ENCODE peak calls at places on chromosomes 13 and 19, in ten cellular contexts. One of them, this sample, is unnamed.

GRCh38 chr19:37317403-37318209 is 53.3 kb upstream of the ZNF527 start:
- DNase-seq in stimulated activated CD4-positive, alpha-beta T cell treated with anti-CD3 and anti-CD28 coated beads, TNF-alpha, amount 100 ng/mL, for 1 hour: peak
- DNase-seq in posterior cingulate gyrus: peak
- DNase-seq in NCI-H2171: peak
- DNase-seq in NCI-H774: peak
- DNase-seq in cardiac muscle cell: peak
- DNase-seq in NB4: peak
- DNase-seq in NCI-H524: peak
- DNase-seq in fibroblast of mammary gland: peak
- DNase-seq in iPS-NIHi11: peak
- DNase-seq in this sample: peak

GRCh38 chr13:27005556-27005955 is 166.1 kb downstream of the USP12 start:
- DNase-seq in stimulated activated CD4-positive, alpha-beta T cell treated with anti-CD3 and anti-CD28 coated beads, TNF-alpha, amount 100 ng/mL, for 1 hour: no peak
- DNase-seq in posterior cingulate gyrus: peak
- DNase-seq in NCI-H2171: no peak
- DNase-seq in NCI-H774: peak
- DNase-seq in cardiac muscle cell: peak
- DNase-seq in NB4: peak
- DNase-seq in NCI-H524: peak
- DNase-seq in fibroblast of mammary gland: no peak
- DNase-seq in iPS-NIHi11: no peak
- DNase-seq in this sample: no peak

GRCh38 chr19:33720155-33720493 is 76.5 kb upstream of the KCTD15 start:
- DNase-seq in stimulated activated CD4-positive, alpha-beta T cell treated with anti-CD3 and anti-CD28 coated beads, TNF-alpha, amount 100 ng/mL, for 1 hour: no peak
- DNase-seq in posterior cingulate gyrus: no peak
- DNase-seq in NCI-H2171: no peak
- DNase-seq in NCI-H774: no peak
- DNase-seq in cardiac muscle cell: no peak
- DNase-seq in NB4: no peak
- DNase-seq in NCI-H524: no peak
- DNase-seq in fibroblast of mammary gland: no peak
- DNase-seq in iPS-NIHi11: no peak
- DNase-seq in this sample: no peak

GRCh38 chr13:24693862-24694471 is 13.8 kb downstream of the ATP12A start:
- DNase-seq in stimulated activated CD4-positive, alpha-beta T cell treated with anti-CD3 and anti-CD28 coated beads, TNF-alpha, amount 100 ng/mL, for 1 hour: no peak
- DNase-seq in posterior cingulate gyrus: no peak
- DNase-seq in NCI-H2171: peak
- DNase-seq in NCI-H774: peak
- DNase-seq in cardiac muscle cell: peak
- DNase-seq in NB4: peak
- DNase-seq in NCI-H524: peak
- DNase-seq in fibroblast of mammary gland: peak
- DNase-seq in iPS-NIHi11: peak
- DNase-seq in this sample: peak

GRCh38 chr19:33238750-33239149 is 13.1 kb upstream of the SLC7A10 start:
- DNase-seq in stimulated activated CD4-positive, alpha-beta T cell treated with anti-CD3 and anti-CD28 coated beads, TNF-alpha, amount 100 ng/mL, for 1 hour: no peak
- DNase-seq in posterior cingulate gyrus: peak
- DNase-seq in NCI-H2171: no peak
- DNase-seq in NCI-H774: no peak
- DNase-seq in cardiac muscle cell: no peak
- DNase-seq in NB4: no peak
- DNase-seq in NCI-H524: no peak
- DNase-seq in fibroblast of mammary gland: no peak
- DNase-seq in iPS-NIHi11: no peak
- DNase-seq in this sample: no peak

GRCh38 chr19:47729799-47730520 is 15.4 kb upstream of the NOP53 start:
- DNase-seq in stimulated activated CD4-positive, alpha-beta T cell treated with anti-CD3 and anti-CD28 coated beads, TNF-alpha, amount 100 ng/mL, for 1 hour: peak
- DNase-seq in posterior cingulate gyrus: peak
- DNase-seq in NCI-H2171: peak
- DNase-seq in NCI-H774: peak
- DNase-seq in cardiac muscle cell: peak
- DNase-seq in NB4: peak
- DNase-seq in NCI-H524: peak
- DNase-seq in fibroblast of mammary gland: peak
- DNase-seq in iPS-NIHi11: peak
- DNase-seq in this sample: peak

GRCh38 chr19:29878973-29879654 is 62.9 kb upstream of the URI1 start:
- DNase-seq in stimulated activated CD4-positive, alpha-beta T cell treated with anti-CD3 and anti-CD28 coated beads, TNF-alpha, amount 100 ng/mL, for 1 hour: no peak
- DNase-seq in posterior cingulate gyrus: no peak
- DNase-seq in NCI-H2171: no peak
- DNase-seq in NCI-H774: peak
- DNase-seq in cardiac muscle cell: peak
- DNase-seq in NB4: peak
- DNase-seq in NCI-H524: peak
- DNase-seq in fibroblast of mammary gland: peak
- DNase-seq in iPS-NIHi11: peak
- DNase-seq in this sample: no peak

GRCh38 chr19:49362048-49362925 is at the start of gene TEAD2:
- DNase-seq in stimulated activated CD4-positive, alpha-beta T cell treated with anti-CD3 and anti-CD28 coated beads, TNF-alpha, amount 100 ng/mL, for 1 hour: no peak
- DNase-seq in posterior cingulate gyrus: no peak
- DNase-seq in NCI-H2171: no peak
- DNase-seq in NCI-H774: no peak
- DNase-seq in cardiac muscle cell: peak
- DNase-seq in NB4: no peak
- DNase-seq in NCI-H524: peak
- DNase-seq in fibroblast of mammary gland: peak
- DNase-seq in iPS-NIHi11: peak
- DNase-seq in this sample: peak

GRCh38 chr13:98648141-98648540 is 71.2 kb upstream of the STK24 start:
- DNase-seq in stimulated activated CD4-positive, alpha-beta T cell treated with anti-CD3 and anti-CD28 coated beads, TNF-alpha, amount 100 ng/mL, for 1 hour: no peak
- DNase-seq in posterior cingulate gyrus: no peak
- DNase-seq in NCI-H2171: no peak
- DNase-seq in NCI-H774: no peak
- DNase-seq in cardiac muscle cell: no peak
- DNase-seq in NB4: no peak
- DNase-seq in NCI-H524: no peak
- DNase-seq in fibroblast of mammary gland: no peak
- DNase-seq in iPS-NIHi11: no peak
- DNase-seq in this sample: no peak

GRCh38 chr19:2083174-2083854 is 12.8 kb downstream of the MOB3A start:
- DNase-seq in stimulated activated CD4-positive, alpha-beta T cell treated with anti-CD3 and anti-CD28 coated beads, TNF-alpha, amount 100 ng/mL, for 1 hour: no peak
- DNase-seq in posterior cingulate gyrus: no peak
- DNase-seq in NCI-H2171: no peak
- DNase-seq in NCI-H774: peak
- DNase-seq in cardiac muscle cell: no peak
- DNase-seq in NB4: peak
- DNase-seq in NCI-H524: no peak
- DNase-seq in fibroblast of mammary gland: no peak
- DNase-seq in iPS-NIHi11: no peak
- DNase-seq in this sample: no peak

GRCh38 chr13:32314968-32315254 is 252 bp downstream of the ZAR1L start:
- DNase-seq in stimulated activated CD4-positive, alpha-beta T cell treated with anti-CD3 and anti-CD28 coated beads, TNF-alpha, amount 100 ng/mL, for 1 hour: no peak
- DNase-seq in posterior cingulate gyrus: no peak
- DNase-seq in NCI-H2171: no peak
- DNase-seq in NCI-H774: no peak
- DNase-seq in cardiac muscle cell: peak
- DNase-seq in NB4: no peak
- DNase-seq in NCI-H524: peak
- DNase-seq in fibroblast of mammary gland: peak
- DNase-seq in iPS-NIHi11: peak
- DNase-seq in this sample: peak

GRCh38 chr19:38544569-38545315 is 73.0 kb downstream of the MAP4K1 start:
- DNase-seq in stimulated activated CD4-positive, alpha-beta T cell treated with anti-CD3 and anti-CD28 coated beads, TNF-alpha, amount 100 ng/mL, for 1 hour: no peak
- DNase-seq in posterior cingulate gyrus: no peak
- DNase-seq in NCI-H2171: peak
- DNase-seq in NCI-H774: no peak
- DNase-seq in cardiac muscle cell: peak
- DNase-seq in NB4: no peak
- DNase-seq in NCI-H524: no peak
- DNase-seq in fibroblast of mammary gland: no peak
- DNase-seq in iPS-NIHi11: no peak
- DNase-seq in this sample: no peak

GRCh38 chr19:29564574-29565005 is 38.8 kb downstream of the VSTM2B start:
- DNase-seq in stimulated activated CD4-positive, alpha-beta T cell treated with anti-CD3 and anti-CD28 coated beads, TNF-alpha, amount 100 ng/mL, for 1 hour: no peak
- DNase-seq in posterior cingulate gyrus: no peak
- DNase-seq in NCI-H2171: peak
- DNase-seq in NCI-H774: no peak
- DNase-seq in cardiac muscle cell: no peak
- DNase-seq in NB4: no peak
- DNase-seq in NCI-H524: no peak
- DNase-seq in fibroblast of mammary gland: no peak
- DNase-seq in iPS-NIHi11: peak
- DNase-seq in this sample: no peak

GRCh38 chr13:72850959-72851677 is 69.2 kb downstream of the PIBF1 start:
- DNase-seq in stimulated activated CD4-positive, alpha-beta T cell treated with anti-CD3 and anti-CD28 coated beads, TNF-alpha, amount 100 ng/mL, for 1 hour: no peak
- DNase-seq in posterior cingulate gyrus: no peak
- DNase-seq in NCI-H2171: no peak
- DNase-seq in NCI-H774: no peak
- DNase-seq in cardiac muscle cell: no peak
- DNase-seq in NB4: no peak
- DNase-seq in NCI-H524: no peak
- DNase-seq in fibroblast of mammary gland: no peak
- DNase-seq in iPS-NIHi11: peak
- DNase-seq in this sample: no peak

GRCh38 chr19:6105444-6105843 is 4.9 kb downstream of the RFX2 start:
- DNase-seq in stimulated activated CD4-positive, alpha-beta T cell treated with anti-CD3 and anti-CD28 coated beads, TNF-alpha, amount 100 ng/mL, for 1 hour: no peak
- DNase-seq in posterior cingulate gyrus: no peak
- DNase-seq in NCI-H2171: no peak
- DNase-seq in NCI-H774: no peak
- DNase-seq in cardiac muscle cell: no peak
- DNase-seq in NB4: no peak
- DNase-seq in NCI-H524: no peak
- DNase-seq in fibroblast of mammary gland: no peak
- DNase-seq in iPS-NIHi11: no peak
- DNase-seq in this sample: no peak

GRCh38 chr13:95627590-95627989 is 16.9 kb downstream of the DZIP1 start:
- DNase-seq in stimulated activated CD4-positive, alpha-beta T cell treated with anti-CD3 and anti-CD28 coated beads, TNF-alpha, amount 100 ng/mL, for 1 hour: no peak
- DNase-seq in posterior cingulate gyrus: no peak
- DNase-seq in NCI-H2171: no peak
- DNase-seq in NCI-H774: no peak
- DNase-seq in cardiac muscle cell: no peak
- DNase-seq in NB4: no peak
- DNase-seq in NCI-H524: no peak
- DNase-seq in fibroblast of mammary gland: peak
- DNase-seq in iPS-NIHi11: no peak
- DNase-seq in this sample: no peak

GRCh38 chr19:58154287-58154678 is 3.7 kb upstream of the ZNF329 start:
- DNase-seq in stimulated activated CD4-positive, alpha-beta T cell treated with anti-CD3 and anti-CD28 coated beads, TNF-alpha, amount 100 ng/mL, for 1 hour: no peak
- DNase-seq in posterior cingulate gyrus: peak
- DNase-seq in NCI-H2171: no peak
- DNase-seq in NCI-H774: no peak
- DNase-seq in cardiac muscle cell: peak
- DNase-seq in NB4: peak
- DNase-seq in NCI-H524: no peak
- DNase-seq in fibroblast of mammary gland: peak
- DNase-seq in iPS-NIHi11: no peak
- DNase-seq in this sample: peak

GRCh38 chr13:91572439-91572838 is 174.0 kb downstream of the GPC5 start:
- DNase-seq in stimulated activated CD4-positive, alpha-beta T cell treated with anti-CD3 and anti-CD28 coated beads, TNF-alpha, amount 100 ng/mL, for 1 hour: no peak
- DNase-seq in posterior cingulate gyrus: no peak
- DNase-seq in NCI-H2171: no peak
- DNase-seq in NCI-H774: no peak
- DNase-seq in cardiac muscle cell: no peak
- DNase-seq in NB4: no peak
- DNase-seq in NCI-H524: no peak
- DNase-seq in fibroblast of mammary gland: no peak
- DNase-seq in iPS-NIHi11: no peak
- DNase-seq in this sample: no peak

GRCh38 chr13:113045214-113046007 is 60.2 kb upstream of the F7 start:
- DNase-seq in stimulated activated CD4-positive, alpha-beta T cell treated with anti-CD3 and anti-CD28 coated beads, TNF-alpha, amount 100 ng/mL, for 1 hour: no peak
- DNase-seq in posterior cingulate gyrus: peak
- DNase-seq in NCI-H2171: no peak
- DNase-seq in NCI-H774: no peak
- DNase-seq in cardiac muscle cell: no peak
- DNase-seq in NB4: no peak
- DNase-seq in NCI-H524: no peak
- DNase-seq in fibroblast of mammary gland: no peak
- DNase-seq in iPS-NIHi11: no peak
- DNase-seq in this sample: no peak

GRCh38 chr19:46390866-46391265 is 22.5 kb downstream of the CCDC8 start:
- DNase-seq in stimulated activated CD4-positive, alpha-beta T cell treated with anti-CD3 and anti-CD28 coated beads, TNF-alpha, amount 100 ng/mL, for 1 hour: no peak
- DNase-seq in posterior cingulate gyrus: no peak
- DNase-seq in NCI-H2171: no peak
- DNase-seq in NCI-H774: no peak
- DNase-seq in cardiac muscle cell: no peak
- DNase-seq in NB4: no peak
- DNase-seq in NCI-H524: no peak
- DNase-seq in fibroblast of mammary gland: peak
- DNase-seq in iPS-NIHi11: no peak
- DNase-seq in this sample: no peak

GRCh38 chr19:8935460-8935859 is 74.7 kb downstream of the MUC16 start:
- DNase-seq in stimulated activated CD4-positive, alpha-beta T cell treated with anti-CD3 and anti-CD28 coated beads, TNF-alpha, amount 100 ng/mL, for 1 hour: no peak
- DNase-seq in posterior cingulate gyrus: no peak
- DNase-seq in NCI-H2171: no peak
- DNase-seq in NCI-H774: no peak
- DNase-seq in cardiac muscle cell: no peak
- DNase-seq in NB4: no peak
- DNase-seq in NCI-H524: no peak
- DNase-seq in fibroblast of mammary gland: no peak
- DNase-seq in iPS-NIHi11: peak
- DNase-seq in this sample: no peak

GRCh38 chr13:25977216-25977615 is 74.6 kb downstream of the SHISA2 start:
- DNase-seq in stimulated activated CD4-positive, alpha-beta T cell treated with anti-CD3 and anti-CD28 coated beads, TNF-alpha, amount 100 ng/mL, for 1 hour: no peak
- DNase-seq in posterior cingulate gyrus: no peak
- DNase-seq in NCI-H2171: no peak
- DNase-seq in NCI-H774: peak
- DNase-seq in cardiac muscle cell: no peak
- DNase-seq in NB4: no peak
- DNase-seq in NCI-H524: no peak
- DNase-seq in fibroblast of mammary gland: no peak
- DNase-seq in iPS-NIHi11: peak
- DNase-seq in this sample: no peak

GRCh38 chr13:105502193-105502592 is 1033.3 kb downstream of the EFNB2 start:
- DNase-seq in stimulated activated CD4-positive, alpha-beta T cell treated with anti-CD3 and anti-CD28 coated beads, TNF-alpha, amount 100 ng/mL, for 1 hour: no peak
- DNase-seq in posterior cingulate gyrus: no peak
- DNase-seq in NCI-H2171: no peak
- DNase-seq in NCI-H774: no peak
- DNase-seq in cardiac muscle cell: no peak
- DNase-seq in NB4: no peak
- DNase-seq in NCI-H524: no peak
- DNase-seq in fibroblast of mammary gland: no peak
- DNase-seq in iPS-NIHi11: no peak
- DNase-seq in this sample: no peak

GRCh38 chr13:95698047-95698749 is 21.3 kb downstream of the DNAJC3 start:
- DNase-seq in stimulated activated CD4-positive, alpha-beta T cell treated with anti-CD3 and anti-CD28 coated beads, TNF-alpha, amount 100 ng/mL, for 1 hour: no peak
- DNase-seq in posterior cingulate gyrus: no peak
- DNase-seq in NCI-H2171: no peak
- DNase-seq in NCI-H774: no peak
- DNase-seq in cardiac muscle cell: peak
- DNase-seq in NB4: no peak
- DNase-seq in NCI-H524: no peak
- DNase-seq in fibroblast of mammary gland: peak
- DNase-seq in iPS-NIHi11: peak
- DNase-seq in this sample: no peak

GRCh38 chr19:39031368-39032163 is 783 bp downstream of the FBXO27 start:
- DNase-seq in stimulated activated CD4-positive, alpha-beta T cell treated with anti-CD3 and anti-CD28 coated beads, TNF-alpha, amount 100 ng/mL, for 1 hour: peak
- DNase-seq in posterior cingulate gyrus: peak
- DNase-seq in NCI-H2171: peak
- DNase-seq in NCI-H774: peak
- DNase-seq in cardiac muscle cell: peak
- DNase-seq in NB4: peak
- DNase-seq in NCI-H524: peak
- DNase-seq in fibroblast of mammary gland: no peak
- DNase-seq in iPS-NIHi11: peak
- DNase-seq in this sample: peak

GRCh38 chr13:58542530-58542929 is 911.0 kb downstream of the PCDH17 start:
- DNase-seq in stimulated activated CD4-positive, alpha-beta T cell treated with anti-CD3 and anti-CD28 coated beads, TNF-alpha, amount 100 ng/mL, for 1 hour: no peak
- DNase-seq in posterior cingulate gyrus: no peak
- DNase-seq in NCI-H2171: no peak
- DNase-seq in NCI-H774: no peak
- DNase-seq in cardiac muscle cell: no peak
- DNase-seq in NB4: no peak
- DNase-seq in NCI-H524: no peak
- DNase-seq in fibroblast of mammary gland: no peak
- DNase-seq in iPS-NIHi11: no peak
- DNase-seq in this sample: no peak

GRCh38 chr19:1672769-1673644 is 20.6 kb upstream of the TCF3 start:
- DNase-seq in stimulated activated CD4-positive, alpha-beta T cell treated with anti-CD3 and anti-CD28 coated beads, TNF-alpha, amount 100 ng/mL, for 1 hour: no peak
- DNase-seq in posterior cingulate gyrus: no peak
- DNase-seq in NCI-H2171: no peak
- DNase-seq in NCI-H774: no peak
- DNase-seq in cardiac muscle cell: no peak
- DNase-seq in NB4: no peak
- DNase-seq in NCI-H524: no peak
- DNase-seq in fibroblast of mammary gland: no peak
- DNase-seq in iPS-NIHi11: no peak
- DNase-seq in this sample: no peak